ENCODE peak calls at places on chromosomes 6 and 20, in four cellular contexts. One of them, this sample, is unnamed.
A peak's percentile ranks its signal among the peaks of the same experiment; 100 is the strongest.

GRCh38 chr20:25278636-25279361 is 30.9 kb downstream of the PYGB start:
- DNase-seq in stomach: peak; percentile 21
- DNase-seq in heart right ventricle: no peak
- DNase-seq in breast epithelium: peak; percentile 50
- DNase-seq in this sample: no peak

GRCh38 chr6:138215071-138215470 is 3.2 kb downstream of the PBOV1 start:
- DNase-seq in heart right ventricle: no peak
- DNase-seq in stomach: peak; percentile 85
- DNase-seq in breast epithelium: no peak
- DNase-seq in this sample: no peak

GRCh38 chr6:25835442-25836283 is 3.8 kb upstream of the SLC17A1 start:
- DNase-seq in heart right ventricle: peak; percentile 8
- DNase-seq in stomach: no peak
- DNase-seq in breast epithelium: no peak
- DNase-seq in this sample: no peak

GRCh38 chr6:109687271-109687721 is 3.7 kb downstream of the AK9 start:
- DNase-seq in heart right ventricle: no peak
- DNase-seq in breast epithelium: no peak
- DNase-seq in stomach: no peak
- DNase-seq in this sample: no peak

GRCh38 chr6:75876152-75876551 is 127.1 kb downstream of the MYO6 start:
- DNase-seq in breast epithelium: no peak
- DNase-seq in heart right ventricle: no peak
- DNase-seq in stomach: no peak
- DNase-seq in this sample: no peak

GRCh38 chr6:2186516-2186915 is 58.9 kb downstream of the GMDS start:
- DNase-seq in stomach: no peak
- DNase-seq in breast epithelium: no peak
- DNase-seq in heart right ventricle: no peak
- DNase-seq in this sample: no peak

GRCh38 chr6:100426241-100426640 is 38.5 kb downstream of the SIM1 start:
- DNase-seq in breast epithelium: no peak
- DNase-seq in heart right ventricle: no peak
- DNase-seq in stomach: no peak
- DNase-seq in this sample: no peak

GRCh38 chr6:97294451-97294850 is 11.4 kb upstream of the MMS22L start:
- DNase-seq in breast epithelium: no peak
- DNase-seq in stomach: no peak
- DNase-seq in heart right ventricle: no peak
- DNase-seq in this sample: no peak

GRCh38 chr6:169158182-169158573 is 95.5 kb downstream of the THBS2 start:
- DNase-seq in breast epithelium: no peak
- DNase-seq in stomach: no peak
- DNase-seq in heart right ventricle: peak; percentile 76
- DNase-seq in this sample: no peak

GRCh38 chr6:95185874-95186273 is 391.5 kb upstream of the MANEA start:
- DNase-seq in breast epithelium: no peak
- DNase-seq in heart right ventricle: no peak
- DNase-seq in stomach: no peak
- DNase-seq in this sample: no peak

GRCh38 chr6:116229287-116229913 is 24.5 kb downstream of the TSPYL4 start:
- DNase-seq in heart right ventricle: peak; percentile 80
- DNase-seq in stomach: peak; percentile 49
- DNase-seq in breast epithelium: no peak
- DNase-seq in this sample: no peak

GRCh38 chr20:59783020-59784010 is 150.1 kb downstream of the SYCP2 start:
- DNase-seq in breast epithelium: peak; percentile 52
- DNase-seq in heart right ventricle: peak; percentile 62
- DNase-seq in stomach: peak; percentile 60
- DNase-seq in this sample: no peak

GRCh38 chr6:30541515-30542403 is 14.5 kb downstream of the GNL1 start:
- DNase-seq in breast epithelium: peak; percentile 71
- DNase-seq in heart right ventricle: peak; percentile 63
- DNase-seq in stomach: peak; percentile 83
- DNase-seq in this sample: peak; percentile 77

GRCh38 chr20:17358854-17359253 is 132.0 kb downstream of the PCSK2 start:
- DNase-seq in stomach: no peak
- DNase-seq in breast epithelium: no peak
- DNase-seq in heart right ventricle: no peak
- DNase-seq in this sample: no peak

DNA sequence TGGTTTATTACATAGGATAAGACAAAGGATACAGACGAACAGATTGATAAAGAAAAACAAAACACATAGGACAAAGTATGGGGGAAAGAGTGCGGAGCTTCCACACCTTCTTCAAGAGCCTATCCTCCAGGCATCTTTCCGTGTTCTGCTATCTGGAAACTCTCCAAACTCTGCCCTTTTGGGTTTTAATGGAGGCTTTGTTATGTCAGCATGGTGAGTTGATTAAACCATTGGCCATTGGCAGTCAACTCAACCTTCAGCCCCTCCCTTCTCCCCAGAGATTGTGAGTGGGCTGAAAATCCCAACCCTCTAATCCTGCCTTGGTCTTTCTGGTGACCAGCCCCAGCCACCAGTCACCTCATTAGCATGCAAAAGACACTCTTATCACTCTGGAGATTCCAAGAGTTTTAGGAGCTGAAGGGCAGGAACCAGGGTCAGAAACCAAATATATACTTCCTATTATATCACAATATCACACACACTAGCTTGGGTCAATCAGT is 23.9 kb downstream of the HLA-DOB start:
- DNase-seq in heart right ventricle: no peak
- DNase-seq in stomach: no peak
- DNase-seq in breast epithelium: no peak
- DNase-seq in this sample: no peak
- TF ChIP-seq CTCF in heart right ventricle: no peak
- TF ChIP-seq CTCF in stomach: no peak
- TF ChIP-seq CTCF in breast epithelium: no peak
- TF ChIP-seq CTCF in this sample: no peak

GRCh38 chr20:37342231-37343177 is 3.4 kb upstream of the SRC start:
- DNase-seq in breast epithelium: no peak
- DNase-seq in stomach: no peak
- DNase-seq in heart right ventricle: no peak
- DNase-seq in this sample: no peak
- TF ChIP-seq CTCF in breast epithelium: no peak
- TF ChIP-seq CTCF in stomach: no peak
- TF ChIP-seq CTCF in heart right ventricle: no peak
- TF ChIP-seq CTCF in this sample: no peak

GRCh38 chr20:3752386-3752759 is 15.2 kb downstream of the ADISSP start:
- DNase-seq in heart right ventricle: no peak
- DNase-seq in breast epithelium: no peak
- DNase-seq in stomach: no peak
- DNase-seq in this sample: no peak
- TF ChIP-seq CTCF in heart right ventricle: no peak
- TF ChIP-seq CTCF in breast epithelium: no peak
- TF ChIP-seq CTCF in stomach: no peak
- TF ChIP-seq CTCF in this sample: no peak

DNA sequence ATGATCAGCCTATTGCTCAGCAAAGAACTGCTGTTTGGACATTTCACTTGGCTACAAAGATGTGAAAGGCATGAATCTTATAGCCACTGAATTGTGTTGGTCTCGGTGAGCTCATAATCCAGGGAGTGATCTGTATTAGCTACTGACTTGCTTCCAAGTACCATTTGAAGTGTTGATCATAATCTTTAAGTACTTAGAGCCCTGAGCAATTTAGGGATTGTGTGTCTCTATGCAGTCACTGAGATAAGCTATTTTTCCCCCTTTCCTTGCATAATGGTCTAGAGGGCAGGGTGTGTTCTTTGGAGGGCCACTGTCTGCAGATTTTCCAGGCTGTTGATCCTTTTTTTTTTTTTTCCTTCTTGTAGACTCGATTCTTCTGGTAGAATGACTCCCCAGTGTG is 393.7 kb downstream of the ESR1 start:
- DNase-seq in heart right ventricle: no peak
- DNase-seq in breast epithelium: no peak
- DNase-seq in stomach: no peak
- DNase-seq in this sample: no peak
- TF ChIP-seq CTCF in heart right ventricle: no peak
- TF ChIP-seq CTCF in breast epithelium: no peak
- TF ChIP-seq CTCF in stomach: no peak
- TF ChIP-seq CTCF in this sample: no peak

DNA sequence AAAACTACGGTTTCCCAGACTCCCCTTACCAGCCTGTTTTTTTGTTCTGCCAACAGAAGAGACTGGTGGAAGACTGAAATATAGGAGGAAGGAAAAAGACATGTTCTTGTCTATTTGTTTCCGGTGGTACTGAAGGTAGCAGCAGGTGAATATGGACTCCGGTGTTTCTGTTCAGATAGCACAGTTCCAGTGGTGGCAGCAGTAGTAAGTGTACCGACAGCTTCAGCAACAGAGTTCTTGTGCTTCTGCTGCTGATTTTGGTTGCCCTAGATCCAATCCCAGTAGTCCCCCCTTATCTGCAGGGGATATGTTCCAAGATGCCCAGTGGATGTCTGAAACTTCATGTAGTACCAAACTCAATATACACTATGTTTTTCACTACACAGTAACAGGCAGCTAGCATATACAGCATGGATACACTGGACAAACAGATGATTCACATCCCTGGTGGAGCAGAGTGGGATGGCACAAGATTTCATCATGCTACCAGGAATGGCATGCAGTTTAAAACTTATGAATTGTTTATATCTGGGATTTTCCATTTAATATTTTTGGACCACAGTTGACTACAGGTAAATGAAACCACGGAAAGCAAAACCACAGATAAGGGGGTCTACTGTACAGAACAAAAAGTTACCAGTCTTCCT is 301.8 kb downstream of the BTBD9 start:
- DNase-seq in heart right ventricle: no peak
- DNase-seq in stomach: no peak
- DNase-seq in breast epithelium: no peak
- DNase-seq in this sample: no peak
- TF ChIP-seq CTCF in heart right ventricle: no peak
- TF ChIP-seq CTCF in stomach: no peak
- TF ChIP-seq CTCF in breast epithelium: no peak
- TF ChIP-seq CTCF in this sample: peak; percentile 10

DNA sequence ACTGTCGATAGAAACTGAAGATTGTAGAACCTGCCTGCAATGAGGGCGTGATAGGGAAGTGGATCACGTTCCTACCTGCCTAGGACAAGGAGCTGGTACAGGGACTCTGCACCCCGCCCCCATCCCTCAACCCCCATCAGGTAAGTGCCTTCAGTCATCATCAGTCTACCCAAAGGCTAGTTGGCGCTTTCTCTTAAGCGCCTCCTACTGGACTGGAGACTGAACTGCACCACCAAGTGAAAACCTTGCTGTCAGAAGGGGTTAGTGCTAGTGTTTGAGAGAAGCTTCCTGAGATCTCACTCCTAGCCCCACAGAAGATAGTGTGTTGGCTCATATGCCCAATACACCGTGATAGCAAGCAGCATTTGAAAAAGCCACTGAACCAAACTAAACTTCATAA is 706.5 kb upstream of the MAN1A1 start:
- DNase-seq in heart right ventricle: no peak
- DNase-seq in breast epithelium: no peak
- DNase-seq in stomach: no peak
- DNase-seq in this sample: no peak
- TF ChIP-seq CTCF in heart right ventricle: no peak
- TF ChIP-seq CTCF in breast epithelium: no peak
- TF ChIP-seq CTCF in stomach: no peak
- TF ChIP-seq CTCF in this sample: peak; percentile 20

GRCh38 chr6:166770216-166771116 is 143.4 kb upstream of the RPS6KA2 start:
- DNase-seq in breast epithelium: no peak
- DNase-seq in heart right ventricle: no peak
- DNase-seq in stomach: no peak
- DNase-seq in this sample: no peak
- TF ChIP-seq CTCF in breast epithelium: no peak
- TF ChIP-seq CTCF in heart right ventricle: no peak
- TF ChIP-seq CTCF in stomach: no peak
- TF ChIP-seq CTCF in this sample: peak; percentile 25

This sample was measured in mesothelial cell of epicardium.